ENCODE peak calls at places on chromosomes 3 and 15, in four cellular contexts. T is HEK293T, V is K562, N is HepG2. M is an unnamed sample.
A peak's percentile ranks its signal among the peaks of the same experiment; 100 is the strongest.

GRCh38 chr15:81939604-81940440 is 106.0 kb downstream of the MEX3B start:
- DNase-seq in T (peak; percentile 35), N (peak; percentile 19), V (peak; percentile 51), M (peak; percentile 46)

GRCh38 chr15:62067448-62068044 is 769 bp downstream of the C2CD4A start:
- DNase-seq in T (peak; percentile 7), N (no peak), V (no peak), M (peak; percentile 51)

GRCh38 chr15:56390739-56391267 is 25.6 kb downstream of the TEX9 start:
- DNase-seq in T (no peak), N (no peak), V (no peak), M (no peak)

GRCh38 chr3:61358364-61358763 is 107.1 kb upstream of the FHIT start:
- DNase-seq in T (no peak), V (no peak), N (no peak), M (no peak)

GRCh38 chr15:90046846-90047481 is 45.8 kb downstream of the ZNF710 start:
- DNase-seq in T (no peak), N (no peak), V (no peak), M (no peak)

GRCh38 chr3:125401402-125401801 is 26.3 kb upstream of the ZNF148 start:
- DNase-seq in V (no peak), N (peak; percentile 49), T (no peak), M (no peak)

GRCh38 chr3:71432044-71432970 is 151.2 kb downstream of the FOXP1 start:
- DNase-seq in T (no peak), N (no peak), V (no peak), M (no peak)

GRCh38 chr3:16183601-16184270 is 9.3 kb downstream of the GALNT15 start:
- DNase-seq in N (no peak), T (no peak), V (no peak), M (no peak)

GRCh38 chr3:49554639-49555265 is 475 bp downstream of the BSN start:
- DNase-seq in T (no peak), V (peak; percentile 78), N (no peak), M (peak; percentile 72)

GRCh38 chr3:41267975-41268640 is 68.8 kb downstream of the CTNNB1 start:
- DNase-seq in T (no peak), N (peak; percentile 96), V (peak; percentile 69), M (no peak)

GRCh38 chr3:181582619-181583018 is 129.1 kb upstream of the SOX2 start:
- DNase-seq in V (no peak), N (no peak), T (no peak), M (no peak)

GRCh38 chr3:15783361-15783969 is 14.3 kb downstream of the ANKRD28 start:
- DNase-seq in V (no peak), T (no peak), N (no peak), M (no peak)

GRCh38 chr3:114880078-114880477 is 267.0 kb downstream of the ZBTB20 start:
- DNase-seq in T (no peak), V (no peak), N (no peak), M (no peak)

GRCh38 chr3:132662212-132662611 is 2.1 kb downstream of the UBA5 start:
- DNase-seq in N (no peak), T (no peak), V (no peak), M (no peak)

GRCh38 chr15:27601239-27601942 is 497.7 kb downstream of the OCA2 start:
- DNase-seq in N (no peak), V (no peak), T (no peak), M (no peak)

GRCh38 chr3:160448845-160449659 is 534 bp downstream of the TRIM59 start:
- DNase-seq in T (no peak), V (no peak), N (no peak), M (no peak)

GRCh38 chr3:73681610-73682009 is 56.9 kb upstream of the PDZRN3 start:
- DNase-seq in V (no peak), T (no peak), N (no peak), M (no peak)

GRCh38 chr3:195897081-195897852 is 11.1 kb downstream of the TNK2 start:
- DNase-seq in T (no peak), N (no peak), V (peak; percentile 32), M (no peak)

GRCh38 chr15:34327906-34328305 is 9.7 kb downstream of the SLC12A6 start:
- DNase-seq in T (no peak), N (no peak), V (no peak), M (no peak)

GRCh38 chr3:56962200-56962599 is 98.3 kb upstream of the SPATA12 start:
- DNase-seq in T (no peak), N (no peak), V (no peak), M (no peak)

GRCh38 chr3:107408513-107408912 is 31.3 kb downstream of the CCDC54 start:
- DNase-seq in V (no peak), T (no peak), N (no peak), M (no peak)

GRCh38 chr15:66729339-66729951 is 27.4 kb downstream of the SMAD6 start:
- DNase-seq in T (no peak), N (no peak), V (no peak), M (no peak)

GRCh38 chr3:71725279-71725991 is at the start of gene EIF4E3:
- DNase-seq in N (no peak), T (peak; percentile 72), V (peak; percentile 85), M (peak; percentile 52)

GRCh38 chr15:44308415-44308814 is 19.9 kb downstream of the GOLM2 start:
- DNase-seq in N (no peak), V (no peak), T (no peak), M (no peak)

DNA sequence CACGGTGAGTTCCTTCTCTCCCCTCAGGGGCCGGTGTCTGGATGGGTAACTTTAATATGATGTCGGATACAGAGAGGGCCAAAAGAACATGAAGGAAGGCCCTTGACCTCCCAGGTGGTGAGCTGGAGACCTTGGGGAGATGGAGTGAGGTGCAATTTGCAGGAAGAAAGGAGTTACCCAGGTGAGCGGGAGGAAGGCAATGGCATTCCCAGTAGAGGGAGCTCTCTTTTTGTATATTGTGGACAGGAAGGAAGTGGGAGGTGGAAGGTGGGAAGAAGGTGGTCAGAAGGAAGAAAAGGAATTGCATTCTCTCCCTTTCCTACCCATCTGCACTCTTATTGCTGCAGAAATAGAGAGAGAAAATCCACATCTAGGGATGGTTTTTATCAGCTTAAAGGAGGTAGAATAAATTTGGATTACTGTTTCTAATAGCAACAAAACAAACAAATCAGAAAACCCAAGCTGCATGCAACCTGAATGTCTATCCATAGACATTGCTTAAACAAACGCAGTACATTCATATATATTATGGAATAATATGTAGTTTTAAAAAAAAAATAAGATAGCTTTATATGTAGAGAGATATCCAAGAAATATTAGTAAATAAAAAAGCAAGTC is 169.0 kb upstream of the TSC22D2 start:
- DNase-seq in T (peak; percentile 45), N (peak; percentile 25), V (no peak), M (peak; percentile 44)
- TF ChIP-seq ELF4 in T (no peak), N (no peak), V (no peak), M (no peak)

GRCh38 chr3:104596054-104596453 is 770.7 kb upstream of the ALCAM start:
- DNase-seq in N (no peak), T (no peak), V (no peak), M (no peak)

GRCh38 chr3:104598848-104599501 is 767.7 kb upstream of the ALCAM start:
- DNase-seq in T (no peak), N (no peak), V (no peak), M (no peak)

GRCh38 chr3:104594491-104594890 is 772.2 kb upstream of the ALCAM start:
- DNase-seq in V (no peak), T (no peak), N (no peak), M (no peak)

DNA sequence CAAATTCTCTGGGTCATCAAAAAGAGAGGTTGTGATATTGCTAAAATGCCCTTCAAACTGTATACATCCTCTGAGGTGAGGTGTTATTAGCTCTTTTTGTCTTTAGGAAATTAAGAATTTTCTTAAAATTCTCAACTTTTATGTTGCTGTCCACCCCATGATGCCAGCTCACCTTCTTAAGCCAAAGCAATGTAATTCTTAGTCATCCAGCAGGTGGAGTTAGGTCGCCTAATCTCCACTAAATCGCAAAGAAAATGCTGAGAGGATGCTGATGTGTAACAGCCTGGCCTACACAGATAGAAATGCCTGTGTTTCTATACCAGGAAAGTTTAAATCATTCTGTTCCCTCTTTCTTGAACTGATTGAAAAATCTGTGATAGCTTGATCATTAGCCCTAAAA is 770.2 kb upstream of the ALCAM start:
- DNase-seq in V (no peak), N (peak; percentile 25), T (peak; percentile 41), M (no peak)
- TF ChIP-seq ELF4 in V (no peak), N (no peak), T (no peak), M (no peak)

GRCh38 chr3:155805204-155805801 is 775 bp downstream of the C3orf33 start:
- DNase-seq in T (no peak), N (peak; percentile 75), V (peak; percentile 19), M (no peak)
- TF ChIP-seq ELF4 in T (no peak), N (no peak), V (no peak), M (no peak)

GRCh38 chr15:94348084-94348483 is 116.7 kb downstream of the MCTP2 start:
- DNase-seq in N (no peak), V (no peak), T (no peak), M (no peak)
- TF ChIP-seq ELF4 in N (no peak), V (no peak), T (no peak), M (no peak)